ENCODE peak calls at places on chromosome 3, in nine cellular contexts. D is ELR, E is amniotic epithelial cell, Q is A673, H is hepatic stellate cell, O is cerebellum, S is NCI-H774, Z is GM20000, N is SK-N-SH. T is an unnamed sample.

GRCh38 chr3:181250714-181251113 is 261.2 kb upstream of the DNAJC19 start:
- DNase-seq in D (no peak), E (no peak), Q (no peak), H (no peak), O (no peak), S (no peak), Z (no peak), N (no peak), T (no peak)

GRCh38 chr3:78647735-78648134 is 1120.1 kb downstream of the ROBO1 start:
- DNase-seq in D (peak; percentile 24), E (peak; percentile 78), Q (no peak), H (no peak), O (no peak), S (no peak), Z (no peak), N (no peak), T (no peak)

GRCh38 chr3:74119221-74119620 is 494.5 kb upstream of the PDZRN3 start:
- DNase-seq in D (no peak), E (no peak), Q (no peak), H (no peak), O (no peak), S (peak; percentile 1), Z (no peak), N (no peak), T (no peak)

GRCh38 chr3:150094150-150094932 is 123.6 kb upstream of the PFN2 start:
- DNase-seq in D (peak; percentile 80), E (peak; percentile 69), Q (no peak), H (no peak), O (no peak), S (peak; percentile 32), Z (no peak), N (no peak), T (no peak)

GRCh38 chr3:102141096-102141912 is 292.0 kb downstream of the NFKBIZ start:
- DNase-seq in D (peak; percentile 53), E (peak; percentile 90), Q (no peak), H (no peak), O (no peak), S (no peak), Z (no peak), N (no peak), T (no peak)

GRCh38 chr3:20099020-20099539 is 58.8 kb downstream of the KAT2B start:
- DNase-seq in D (no peak), E (no peak), Q (no peak), H (no peak), O (no peak), S (no peak), Z (no peak), N (no peak), T (no peak)

GRCh38 chr3:177089901-177090300 is 107.4 kb downstream of the TBL1XR1 start:
- DNase-seq in D (no peak), E (no peak), Q (no peak), H (no peak), O (no peak), S (no peak), Z (no peak), N (no peak), T (no peak)

GRCh38 chr3:189947948-189948723 is 172.6 kb downstream of the P3H2 start:
- DNase-seq in D (peak; percentile 61), E (peak; percentile 30), Q (peak; percentile 79), H (no peak), O (no peak), S (peak; percentile 11), Z (peak; percentile 36), N (no peak), T (no peak)

GRCh38 chr3:169914321-169914720 is 2.9 kb downstream of the SAMD7 start:
- DNase-seq in D (peak; percentile 41), E (peak; percentile 9), Q (peak; percentile 12), H (no peak), O (no peak), S (no peak), Z (no peak), N (peak; percentile 15), T (no peak)

GRCh38 chr3:54427501-54427900 is 305.1 kb downstream of the CACNA2D3 start:
- DNase-seq in D (no peak), E (no peak), Q (no peak), H (no peak), O (no peak), S (no peak), Z (no peak), N (no peak), T (no peak)

GRCh38 chr3:136891934-136892855 is 30.2 kb downstream of the NCK1 start:
- DNase-seq in D (no peak), E (peak; percentile 40), Q (no peak), H (no peak), O (no peak), S (no peak), Z (no peak), N (no peak), T (no peak)

GRCh38 chr3:45145223-45145622 is 955 bp downstream of the CDCP1 start:
- DNase-seq in D (no peak), E (no peak), Q (no peak), H (no peak), O (no peak), S (no peak), Z (peak; percentile 25), N (peak; percentile 28), T (no peak)

GRCh38 chr3:27368831-27369607 is at the start of gene NEK10:
- DNase-seq in D (peak; percentile 88), E (peak; percentile 85), Q (peak; percentile 94), H (peak; percentile 95), O (peak; percentile 90), S (peak; percentile 86), Z (peak; percentile 90), N (peak; percentile 94), T (peak; percentile 95)

GRCh38 chr3:190306513-190307163 is 15.6 kb downstream of the CLDN1 start:
- DNase-seq in D (no peak), E (peak; percentile 99), Q (no peak), H (no peak), O (no peak), S (peak; percentile 89), Z (no peak), N (no peak), T (no peak)

GRCh38 chr3:187767266-187768032 is 22.2 kb upstream of the BCL6 start:
- DNase-seq in D (peak; percentile 94), E (peak; percentile 91), Q (no peak), H (peak; percentile 69), O (no peak), S (no peak), Z (no peak), N (no peak), T (no peak)

GRCh38 chr3:164515256-164515655 is 563.0 kb downstream of the SI start:
- DNase-seq in D (no peak), E (no peak), Q (no peak), H (no peak), O (no peak), S (no peak), Z (no peak), N (no peak), T (peak; percentile 37)

GRCh38 chr3:13504161-13504831 is 24.2 kb downstream of the HDAC11 start:
- DNase-seq in D (peak; percentile 95), E (no peak), Q (no peak), H (no peak), O (no peak), S (no peak), Z (no peak), N (no peak), T (peak; percentile 48)

GRCh38 chr3:196219194-196219969 is 3.0 kb downstream of the SLC51A start:
- DNase-seq in D (peak; percentile 86), E (peak; percentile 93), Q (peak; percentile 84), H (peak; percentile 93), O (peak; percentile 83), S (peak; percentile 86), Z (peak; percentile 82), N (peak; percentile 88), T (peak; percentile 78)

T was measured in upper lobe of right lung.